ENCODE peak calls at places on chromosomes 5 and 9, in ten cellular contexts. W is heart left ventricle, P is psoas muscle, D is cardiac muscle cell, O is colonic mucosa, Z is thoracic aorta, X is Peyer's patch, Y is A673, R is HCT116, J is ovary. E is an unnamed sample.

GRCh38 chr5:134552301-134552700 is 26.8 kb downstream of the JADE2 start:
- DNase-seq in Y (no peak), Z (peak; percentile 72), P (no peak), O (no peak), D (no peak), J (peak; percentile 84), X (no peak), R (no peak), W (peak; percentile 86), E (no peak)

GRCh38 chr5:102781786-102782185 is 26.7 kb downstream of the PAM start:
- DNase-seq in J (no peak), Z (no peak), R (no peak), X (no peak), D (no peak), Y (no peak), P (no peak), O (no peak), W (no peak), E (no peak)

GRCh38 chr5:67648201-67648671 is 451.6 kb upstream of the CD180 start:
- DNase-seq in P (peak; percentile 88), R (no peak), W (peak; percentile 90), Y (peak; percentile 91), D (no peak), J (peak; percentile 83), X (peak; percentile 55), O (peak; percentile 40), Z (no peak), E (no peak)

GRCh38 chr9:70602364-70603019 is 188.0 kb upstream of the KLF9 start:
- DNase-seq in O (peak; percentile 51), D (peak; percentile 73), J (peak; percentile 41), P (peak; percentile 59), Y (peak; percentile 81), X (peak; percentile 79), Z (no peak), R (peak; percentile 65), W (peak; percentile 50), E (peak; percentile 33)

GRCh38 chr5:14182761-14183160 is 39.6 kb downstream of the TRIO start:
- DNase-seq in J (no peak), P (no peak), R (no peak), W (no peak), D (no peak), Y (no peak), O (no peak), Z (no peak), X (no peak), E (no peak)

GRCh38 chr5:93088997-93089396 is 492.0 kb downstream of the NR2F1-AS1 start:
- DNase-seq in J (no peak), Z (no peak), O (no peak), P (no peak), W (no peak), R (no peak), D (no peak), Y (no peak), X (no peak), E (no peak)

GRCh38 chr9:16134351-16134750 is 581.5 kb downstream of the CCDC171 start:
- DNase-seq in R (no peak), X (no peak), D (no peak), J (no peak), Y (no peak), W (no peak), Z (no peak), P (no peak), O (no peak), E (no peak)

GRCh38 chr5:146662229-146662628 is 146.2 kb upstream of the GPR151 start:
- DNase-seq in Z (no peak), J (no peak), R (peak; percentile 3), O (no peak), X (no peak), W (no peak), P (no peak), D (no peak), Y (peak; percentile 43), E (no peak)

GRCh38 chr9:124309665-124310064 is 51.9 kb downstream of the NEK6 start:
- DNase-seq in O (no peak), J (no peak), W (no peak), X (no peak), D (no peak), R (peak; percentile 92), Y (peak; percentile 45), P (no peak), Z (peak; percentile 71), E (no peak)

GRCh38 chr5:158389786-158390185 is 530.8 kb upstream of the CLINT1 start:
- DNase-seq in Z (no peak), O (no peak), Y (no peak), D (no peak), W (no peak), R (no peak), J (no peak), X (no peak), P (no peak), E (no peak)

GRCh38 chr9:76642074-76642473 is 122.2 kb upstream of the PCA3 start:
- DNase-seq in J (no peak), D (no peak), O (no peak), X (no peak), Y (no peak), Z (no peak), P (no peak), R (no peak), W (no peak), E (no peak)

GRCh38 chr5:122175852-122176251 is 46.5 kb downstream of the ZNF474 start:
- DNase-seq in R (no peak), Z (no peak), Y (no peak), W (no peak), X (no peak), P (no peak), J (no peak), D (no peak), O (no peak), E (no peak)

GRCh38 chr9:124040186-124040920 is 28.8 kb downstream of the LHX2 start:
- DNase-seq in D (no peak), O (no peak), P (no peak), X (no peak), W (no peak), J (no peak), R (no peak), Y (no peak), Z (no peak), E (no peak)

GRCh38 chr5:10866913-10867312 is 105.9 kb upstream of the DAP start:
- DNase-seq in R (no peak), Z (no peak), D (no peak), J (no peak), Y (no peak), X (no peak), O (no peak), W (no peak), P (no peak), E (no peak)

GRCh38 chr5:115770466-115770865 is 46.0 kb downstream of the CDO1 start:
- DNase-seq in D (peak; percentile 16), J (no peak), R (peak; percentile 12), O (peak; percentile 17), Z (no peak), Y (peak; percentile 16), P (no peak), W (no peak), X (no peak), E (no peak)
- TF ChIP-seq CTCF in D (peak; percentile 26), J (no peak), R (peak; percentile 70), O (peak; percentile 27), Z (no peak), Y (peak; percentile 50), P (no peak), W (no peak), X (no peak), E (no peak)

GRCh38 chr5:53691014-53691413 is 130.6 kb downstream of the NDUFS4 start:
- DNase-seq in P (no peak), Y (no peak), X (no peak), O (no peak), W (no peak), R (no peak), D (no peak), J (no peak), Z (no peak), E (no peak)

GRCh38 chr5:53694520-53695022 is 134.1 kb downstream of the NDUFS4 start:
- DNase-seq in R (no peak), W (no peak), D (no peak), J (no peak), Y (no peak), X (no peak), O (no peak), P (no peak), Z (no peak), E (no peak)
- H3K9me3 ChIP-seq in R (no peaks in the 10 kb centered on the region), W (peaks cover 80% of the 10 kb centered on the region), D (no peaks in the 10 kb centered on the region), J (no peaks in the 10 kb centered on the region), Y (peaks cover 18% of the 10 kb centered on the region), X (no peaks in the 10 kb centered on the region), O (no peaks in the 10 kb centered on the region), P (peaks cover 47% of the 10 kb centered on the region), Z (peaks cover 42% of the 10 kb centered on the region), E (peaks cover 44% of the 10 kb centered on the region)

GRCh38 chr9:131667576-131667975 is 72.3 kb downstream of the RAPGEF1 start:
- DNase-seq in X (no peak), D (no peak), R (no peak), Z (no peak), J (no peak), Y (no peak), P (no peak), O (no peak), W (no peak), E (peak; percentile 39)

GRCh38 chr9:131669234-131670172 is 70.4 kb downstream of the RAPGEF1 start:
- DNase-seq in W (no peak), R (no peak), P (no peak), X (no peak), Y (no peak), Z (no peak), J (no peak), D (no peak), O (no peak), E (no peak)

GRCh38 chr9:131668057-131668438 is 71.8 kb downstream of the RAPGEF1 start:
- DNase-seq in Y (no peak), W (no peak), J (no peak), Z (no peak), X (no peak), P (no peak), R (no peak), O (no peak), D (no peak), E (no peak)

GRCh38 chr9:131670247-131670681 is 69.6 kb downstream of the RAPGEF1 start:
- DNase-seq in W (peak; percentile 85), X (peak; percentile 89), D (no peak), Y (no peak), J (no peak), O (no peak), R (no peak), Z (peak; percentile 18), P (peak; percentile 69), E (peak; percentile 34)

GRCh38 chr9:131668439-131669233 is 71.2 kb downstream of the RAPGEF1 start:
- DNase-seq in Y (peak; percentile 50), J (no peak), X (peak; percentile 77), O (no peak), D (no peak), P (no peak), Z (no peak), W (no peak), R (no peak), E (peak; percentile 57)
- TF ChIP-seq CTCF in Y (no peak), J (no peak), X (no peak), O (no peak), D (no peak), P (no peak), Z (no peak), W (no peak), R (no peak), E (no peak)

DNA sequence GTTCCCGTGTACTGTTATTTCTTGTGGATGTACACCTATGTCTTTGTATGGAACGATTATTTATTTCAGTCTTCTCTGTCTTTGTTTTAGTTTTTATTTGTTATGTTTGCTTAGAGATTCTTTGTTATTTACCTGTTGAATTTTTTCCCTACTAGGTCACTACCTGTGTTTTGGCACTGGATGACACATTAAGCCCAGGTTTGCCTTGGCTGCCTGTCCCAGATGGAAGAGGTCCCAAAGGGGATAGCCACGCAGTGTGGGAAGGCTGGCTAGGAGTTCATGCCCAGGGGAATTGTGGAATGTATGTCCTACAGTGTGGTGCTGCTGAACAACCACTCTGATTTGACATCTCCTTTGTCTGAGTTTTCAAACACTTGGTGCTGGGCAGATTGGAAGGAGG is 15.6 kb upstream of the SLC36A2 start:
- DNase-seq in O (no peak), J (no peak), P (no peak), X (no peak), D (no peak), Z (no peak), R (no peak), Y (no peak), W (no peak), E (no peak)
- H3K9me3 ChIP-seq in O (no peaks in the 10 kb centered on the region), J (no peaks in the 10 kb centered on the region), P (peaks cover 13% of the 10 kb centered on the region), X (no peaks in the 10 kb centered on the region), D (no peaks in the 10 kb centered on the region), Z (peaks cover under 1% of the 10 kb centered on the region), R (no peaks in the 10 kb centered on the region), Y (no peaks in the 10 kb centered on the region), W (peaks cover 48% of the 10 kb centered on the region), E (peaks cover 35% of the 10 kb centered on the region)

E was measured in CD4-positive, alpha-beta T cell.